ENCODE peak calls at places on chromosome 5, in four cellular contexts. F, B, Q and T are unnamed samples.

GRCh38 chr5:81245871-81246235 is 12.7 kb downstream of the CKMT2 start:
- DNase-seq in F (no peak), B (peak), Q (no peak), T (no peak)

GRCh38 chr5:53463909-53464621 is 16.4 kb upstream of the FST start:
- DNase-seq in F (no peak), B (no peak), Q (no peak), T (no peak)

GRCh38 chr5:139678751-139679750 is 30.9 kb downstream of the CXXC5 start:
- DNase-seq in F (no peak), B (no peak), Q (peak), T (no peak)

GRCh38 chr5:77285442-77285841 is 75.0 kb downstream of the PDE8B start:
- DNase-seq in F (no peak), B (no peak), Q (no peak), T (no peak)

GRCh38 chr5:67149933-67150523 is 46.6 kb downstream of the CD180 start:
- DNase-seq in F (peak), B (no peak), Q (no peak), T (no peak)

GRCh38 chr5:137995077-137995746 is 37.7 kb downstream of the FAM13B start:
- DNase-seq in F (peak), B (peak), Q (no peak), T (no peak)

GRCh38 chr5:40221796-40222195 is 457.9 kb upstream of the PTGER4 start:
- DNase-seq in F (peak), B (peak), Q (no peak), T (no peak)

GRCh38 chr5:153402550-153402949 is 87.9 kb upstream of the GRIA1 start:
- DNase-seq in F (peak), B (no peak), Q (no peak), T (no peak)

GRCh38 chr5:137252513-137252912 is 246.6 kb downstream of the SPOCK1 start:
- DNase-seq in F (peak), B (no peak), Q (no peak), T (no peak)

GRCh38 chr5:33337621-33337960 is 103.2 kb upstream of the TARS1 start:
- DNase-seq in F (peak), B (no peak), Q (no peak), T (no peak)

GRCh38 chr5:115069087-115069968 is 100.4 kb downstream of the TRIM36 start:
- DNase-seq in F (peak), B (peak), Q (peak), T (no peak)

GRCh38 chr5:1799110-1799601 is 481 bp downstream of the MRPL36 start:
- DNase-seq in F (peak), B (peak), Q (peak), T (no peak)

GRCh38 chr5:81687292-81687691 is 63.6 kb downstream of the SSBP2 start:
- DNase-seq in F (no peak), B (no peak), Q (no peak), T (no peak)

GRCh38 chr5:135393229-135393628 is 5.8 kb downstream of the MACROH2A1 start:
- DNase-seq in F (no peak), B (no peak), Q (no peak), T (no peak)

GRCh38 chr5:135505973-135506372 is 29.8 kb downstream of the NEUROG1 start:
- DNase-seq in F (peak), B (peak), Q (no peak), T (no peak)

GRCh38 chr5:90759119-90759518 is 200.5 kb downstream of the ADGRV1 start:
- DNase-seq in F (no peak), B (no peak), Q (no peak), T (no peak)

GRCh38 chr5:154486427-154486866 is 8.4 kb upstream of the HAND1 start:
- DNase-seq in F (no peak), B (no peak), Q (no peak), T (no peak)

GRCh38 chr5:1118738-1119137 is 6.9 kb upstream of the SLC12A7 start:
- DNase-seq in F (no peak), B (no peak), Q (no peak), T (no peak)

GRCh38 chr5:80083115-80083890 is 48.2 kb downstream of the THBS4 start:
- DNase-seq in F (peak), B (peak), Q (no peak), T (no peak)

GRCh38 chr5:83474986-83475385 is 3.4 kb downstream of the VCAN start:
- DNase-seq in F (no peak), B (no peak), Q (no peak), T (no peak)

GRCh38 chr5:167899490-167899889 is 392.0 kb upstream of the WWC1 start:
- DNase-seq in F (peak), B (peak), Q (no peak), T (no peak)

GRCh38 chr5:16178745-16179372 is 732 bp downstream of the MARCHF11 start:
- DNase-seq in F (peak), B (peak), Q (peak), T (peak)

GRCh38 chr5:162593881-162594280 is 526.3 kb downstream of the GABRG2 start:
- DNase-seq in F (no peak), B (no peak), Q (peak), T (no peak)

GRCh38 chr5:76709762-76710161 is 6.2 kb upstream of the F2R start:
- DNase-seq in F (peak), B (peak), Q (no peak), T (no peak)

GRCh38 chr5:34412769-34413168 is 243.4 kb upstream of the RAI14 start:
- DNase-seq in F (peak), B (no peak), Q (no peak), T (no peak)

GRCh38 chr5:127634007-127634406 is 14.9 kb upstream of the CTXN3 start:
- DNase-seq in F (no peak), B (no peak), Q (no peak), T (no peak)

GRCh38 chr5:124395287-124395686 is 351.2 kb downstream of the ZNF608 start:
- DNase-seq in F (no peak), B (no peak), Q (peak), T (no peak)

GRCh38 chr5:62041364-62041763 is 264.6 kb upstream of the KIF2A start:
- DNase-seq in F (no peak), B (no peak), Q (no peak), T (no peak)

GRCh38 chr5:177094224-177095087 is 7.7 kb downstream of the FGFR4 start:
- DNase-seq in F (peak), B (no peak), Q (no peak), T (no peak)

GRCh38 chr5:123120197-123120596 is 31.2 kb downstream of the PRDM6 start:
- DNase-seq in F (peak), B (no peak), Q (peak), T (no peak)

GRCh38 chr5:139869042-139869790 is 73.6 kb downstream of the PSD2 start:
- DNase-seq in F (no peak), B (no peak), Q (no peak), T (no peak)

GRCh38 chr5:96344678-96345612 is 88.1 kb downstream of the PCSK1 start:
- DNase-seq in F (peak), B (peak), Q (peak), T (no peak)

GRCh38 chr5:8750100-8750499 is 795.8 kb downstream of the SEMA5A start:
- DNase-seq in F (no peak), B (no peak), Q (no peak), T (no peak)

GRCh38 chr5:140324834-140325195 is 21.6 kb downstream of the HBEGF start:
- DNase-seq in F (peak), B (no peak), Q (no peak), T (no peak)

DNA sequence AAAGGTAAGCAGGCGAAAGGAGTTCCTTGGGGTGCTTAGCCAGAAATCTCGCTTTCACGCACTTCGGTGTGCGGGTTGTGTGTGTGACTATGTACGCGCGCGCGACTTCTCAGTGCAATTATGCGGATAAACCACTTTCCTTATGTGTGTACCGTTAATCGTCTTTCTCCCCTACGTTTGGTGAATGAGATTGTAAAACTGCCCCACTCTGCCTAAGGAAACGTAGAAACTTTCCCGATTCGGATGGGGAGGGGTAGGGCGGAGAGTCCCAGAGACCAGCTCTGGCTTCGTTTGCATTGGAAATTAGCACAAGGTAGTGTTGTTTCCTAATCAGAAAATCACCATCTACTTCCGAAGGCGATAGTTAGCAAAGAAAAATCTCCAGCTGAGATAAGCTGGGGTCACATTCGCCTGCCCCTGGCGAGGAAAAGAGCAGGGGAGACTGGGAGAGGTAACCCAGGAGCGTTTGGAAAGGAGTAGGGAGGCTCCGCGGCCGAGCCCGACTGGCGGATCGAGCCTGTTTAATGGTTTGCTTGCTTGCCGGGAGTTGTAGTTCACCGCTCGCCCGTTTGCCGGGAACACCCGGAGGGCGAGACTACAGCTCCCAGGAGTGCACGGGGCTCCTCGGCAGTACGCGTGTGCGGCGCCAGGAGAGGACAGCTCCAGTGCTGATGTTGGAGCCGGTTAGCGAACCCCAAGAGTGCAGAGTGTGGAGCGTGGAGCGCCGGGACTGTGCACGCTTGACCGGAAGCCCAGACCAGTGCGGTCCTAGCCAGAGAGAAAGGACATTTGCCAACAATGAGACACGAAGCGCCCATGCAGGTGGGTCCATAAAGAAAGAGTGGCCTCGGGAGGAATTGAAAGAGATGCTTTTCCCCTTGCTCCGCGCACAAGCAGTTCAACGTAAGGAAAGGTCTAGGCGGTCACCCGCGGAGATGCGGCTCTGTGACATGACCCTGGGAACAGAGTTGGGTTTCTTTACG is at the start of gene RAB3C:
- DNase-seq in F (peak), B (peak), Q (peak), T (peak)
- TF ChIP-seq CTCF in F (no peak), B (no peak), Q (no peak), T (peak)

GRCh38 chr5:180815241-180816031 is 12.8 kb upstream of the MGAT1 start:
- DNase-seq in F (no peak), B (no peak), Q (no peak), T (no peak)

GRCh38 chr5:180818942-180819341 is 16.3 kb upstream of the MGAT1 start:
- DNase-seq in F (no peak), B (no peak), Q (no peak), T (no peak)

GRCh38 chr5:180817847-180818246 is 15.2 kb upstream of the MGAT1 start:
- DNase-seq in F (no peak), B (no peak), Q (no peak), T (no peak)

GRCh38 chr5:180818275-180818674 is 15.7 kb upstream of the MGAT1 start:
- DNase-seq in F (no peak), B (no peak), Q (no peak), T (no peak)

DNA sequence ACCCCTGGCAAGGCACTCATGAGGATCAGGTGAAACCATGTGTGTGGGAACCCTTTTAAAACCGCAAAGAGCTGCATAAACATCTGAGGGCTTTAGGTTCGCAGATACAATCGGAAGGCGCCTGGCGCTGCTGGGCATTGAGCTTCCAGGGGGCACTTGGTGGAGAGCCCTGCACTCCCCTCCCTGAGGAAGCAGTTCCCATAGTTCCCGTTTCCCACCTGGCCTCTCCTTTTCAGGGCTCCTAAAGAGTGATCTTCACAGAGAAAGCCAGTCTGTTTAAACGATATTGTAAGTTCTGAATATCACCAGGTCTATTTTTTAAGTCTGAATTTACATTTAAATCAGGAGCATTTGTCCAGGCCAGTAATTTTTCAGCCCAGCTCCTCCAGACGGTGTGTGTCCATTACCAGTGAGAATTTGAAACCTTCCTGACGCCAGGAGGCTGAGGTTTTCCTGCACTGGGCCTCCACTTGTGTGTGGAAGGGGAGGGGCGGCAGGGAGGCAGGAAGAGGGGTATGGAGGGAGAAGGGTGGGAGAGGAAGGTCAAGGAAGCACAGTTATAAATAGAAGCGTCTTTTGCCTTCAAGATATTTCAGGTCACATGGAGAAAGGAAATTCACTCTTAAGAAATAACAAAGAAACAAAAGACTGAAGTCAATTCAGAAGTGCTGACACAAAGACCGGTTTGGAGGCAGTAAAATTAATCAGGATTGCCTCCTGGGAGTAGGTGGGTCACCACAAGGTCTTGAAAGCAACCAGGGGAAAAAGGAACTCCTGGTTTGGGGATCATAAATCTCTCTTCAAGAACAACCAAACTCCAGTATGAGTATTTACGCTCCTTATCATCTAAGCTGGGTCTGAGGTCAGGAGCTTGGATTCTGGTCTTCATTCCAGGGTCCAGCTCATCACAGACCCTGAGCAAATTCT is 14.3 kb upstream of the MGAT1 start:
- DNase-seq in F (peak), B (no peak), Q (no peak), T (no peak)
- TF ChIP-seq CTCF in F (no peak), B (no peak), Q (no peak), T (peak)

DNA sequence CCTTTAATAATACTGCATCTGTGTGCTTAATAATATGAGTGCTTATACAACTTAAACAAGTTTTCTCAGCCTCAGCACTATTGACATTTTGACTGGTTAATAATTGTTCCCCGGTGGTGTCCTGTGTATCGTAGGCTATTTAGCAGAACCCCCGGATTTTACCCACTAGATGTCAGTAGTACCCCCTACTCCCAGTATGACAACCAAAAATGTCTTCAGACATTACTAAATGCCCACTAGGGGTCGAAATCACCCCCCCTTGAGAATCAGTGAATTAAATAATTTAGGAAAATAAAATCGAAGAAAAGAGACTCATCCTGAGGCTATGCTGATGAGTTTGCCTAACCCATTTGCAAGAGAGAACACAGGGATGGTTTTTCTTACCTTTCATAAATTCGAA is 166.3 kb downstream of the ATP10B start:
- DNase-seq in F (no peak), B (no peak), Q (no peak), T (no peak)
- TF ChIP-seq CTCF in F (no peak), B (peak), Q (no peak), T (peak)

DNA sequence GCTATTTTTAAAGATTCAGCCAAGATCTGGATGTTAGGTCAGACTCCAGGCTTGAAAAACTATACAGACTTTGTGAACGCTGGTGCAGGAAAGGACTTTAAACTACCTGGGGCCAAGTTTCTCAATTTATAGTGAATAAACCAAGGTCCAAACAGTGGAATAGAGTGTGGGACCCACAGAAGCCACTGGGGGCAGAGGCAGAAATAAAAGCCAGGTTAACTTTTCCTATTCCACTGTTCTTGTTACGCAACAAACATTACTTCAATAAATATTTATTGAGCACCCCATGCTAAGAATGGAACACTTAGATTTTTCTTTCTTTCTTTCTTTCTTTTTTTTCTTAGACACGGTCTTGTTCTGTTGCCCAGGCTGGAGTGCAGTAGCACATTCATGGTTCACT is 11.0 kb upstream of the HAVCR1 start:
- DNase-seq in F (no peak), B (no peak), Q (no peak), T (no peak)
- TF ChIP-seq CTCF in F (no peak), B (no peak), Q (no peak), T (peak)

DNA sequence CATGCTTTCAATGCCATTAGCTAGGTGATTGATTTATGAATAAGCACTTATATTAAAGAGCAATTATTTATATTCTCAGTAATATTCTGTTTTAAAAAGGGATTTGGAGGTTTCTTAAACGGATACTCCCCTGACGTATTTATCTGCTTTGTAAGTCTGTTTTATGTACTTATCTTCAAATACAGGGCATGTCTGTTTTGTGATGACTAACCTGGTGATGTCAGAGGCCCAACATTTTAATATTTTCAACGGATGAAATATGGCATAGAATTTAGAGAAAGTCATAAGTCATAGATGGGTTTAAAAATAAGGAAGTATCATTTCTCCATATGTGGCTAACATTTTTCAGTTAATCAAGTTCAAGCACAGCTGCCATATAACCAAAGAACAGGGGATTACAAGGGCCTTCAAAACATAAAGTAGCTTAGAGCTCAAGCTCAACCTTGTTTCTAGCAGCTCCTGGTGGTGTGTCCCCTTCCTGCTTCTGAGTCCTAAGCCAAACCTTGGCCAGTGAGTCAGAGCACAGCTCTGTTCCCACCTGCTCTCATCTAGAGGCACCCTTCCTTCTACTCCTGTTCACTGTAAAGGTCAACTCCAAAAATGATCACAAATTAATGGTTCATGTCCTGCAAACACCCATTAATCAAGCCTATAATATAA is 131.4 kb downstream of the OXCT1 start:
- DNase-seq in F (peak), B (no peak), Q (peak), T (no peak)
- TF ChIP-seq CTCF in F (no peak), B (no peak), Q (peak), T (no peak)

GRCh38 chr5:178327931-178328711 is 95.5 kb upstream of the PHYKPL start:
- DNase-seq in F (no peak), B (no peak), Q (no peak), T (no peak)
- TF ChIP-seq CTCF in F (no peak), B (no peak), Q (no peak), T (no peak)

DNA sequence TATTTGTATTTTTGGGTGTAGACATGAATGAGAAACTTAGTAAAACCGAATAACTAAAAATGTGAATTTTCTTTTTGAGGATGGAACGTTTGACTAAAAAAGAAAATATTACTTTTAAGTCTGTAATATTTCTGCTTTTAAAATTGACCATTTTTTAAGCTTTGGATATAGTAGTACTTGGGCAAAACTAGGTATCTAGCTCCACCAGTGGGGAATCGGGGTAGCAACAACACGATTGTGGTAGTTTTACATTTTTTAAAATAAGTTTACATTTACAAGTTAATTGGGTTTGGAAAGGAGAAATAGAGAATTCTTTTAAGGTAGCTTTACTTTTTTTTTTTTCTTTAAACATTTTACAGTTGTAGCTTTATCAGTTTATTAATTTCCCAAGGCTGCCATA is 154.4 kb downstream of the MAN2A1 start:
- DNase-seq in F (peak), B (no peak), Q (no peak), T (no peak)
- TF ChIP-seq CTCF in F (peak), B (peak), Q (no peak), T (peak)

GRCh38 chr5:38845555-38846378 is at the start of gene OSMR:
- DNase-seq in F (peak), B (peak), Q (no peak), T (no peak)
- TF ChIP-seq CTCF in F (no peak), B (no peak), Q (no peak), T (peak)